ENCODE peak calls at places on chromosomes 7 and 10, in ten cellular contexts. B, M, V, C, G, Y, D, P, S and Q are unnamed samples.

GRCh38 chr7:2313450-2314208 is 612 bp downstream of the SNX8 start:
- DNase-seq in B (peak), M (no peak), V (no peak), C (no peak), G (no peak), Y (no peak), D (peak), P (peak), S (no peak), Q (no peak)

GRCh38 chr7:22156205-22156604 is 200.7 kb downstream of the RAPGEF5 start:
- DNase-seq in B (no peak), M (peak), V (peak), C (peak), G (no peak), Y (no peak), D (no peak), P (no peak), S (no peak), Q (no peak)

GRCh38 chr10:12774219-12774894 is 227.2 kb downstream of the CCDC3 start:
- DNase-seq in B (no peak), M (no peak), V (no peak), C (no peak), G (no peak), Y (no peak), D (no peak), P (no peak), S (no peak), Q (no peak)

GRCh38 chr7:28570970-28571288 is 158.6 kb downstream of the CREB5 start:
- DNase-seq in B (no peak), M (peak), V (peak), C (peak), G (no peak), Y (no peak), D (no peak), P (no peak), S (no peak), Q (no peak)

GRCh38 chr10:75541411-75541810 is 110.0 kb downstream of the LRMDA start:
- DNase-seq in B (no peak), M (no peak), V (no peak), C (no peak), G (no peak), Y (no peak), D (no peak), P (no peak), S (no peak), Q (no peak)

GRCh38 chr10:72145657-72146450 is 57.5 kb upstream of the SPOCK2 start:
- DNase-seq in B (no peak), M (no peak), V (no peak), C (no peak), G (no peak), Y (no peak), D (no peak), P (no peak), S (peak), Q (no peak)

GRCh38 chr10:8439040-8439439 is 384.6 kb downstream of the GATA3 start:
- DNase-seq in B (peak), M (no peak), V (no peak), C (no peak), G (no peak), Y (no peak), D (no peak), P (no peak), S (no peak), Q (no peak)

GRCh38 chr7:87473192-87473591 is 2.3 kb downstream of the ABCB4 start:
- DNase-seq in B (no peak), M (no peak), V (no peak), C (no peak), G (no peak), Y (no peak), D (no peak), P (no peak), S (no peak), Q (no peak)

GRCh38 chr10:126508535-126509040 is 120.3 kb upstream of the ADAM12 start:
- DNase-seq in B (no peak), M (no peak), V (no peak), C (no peak), G (no peak), Y (peak), D (no peak), P (no peak), S (no peak), Q (no peak)

GRCh38 chr7:79282882-79283602 is 170.4 kb downstream of the MAGI2 start:
- DNase-seq in B (no peak), M (peak), V (peak), C (peak), G (no peak), Y (no peak), D (no peak), P (no peak), S (no peak), Q (no peak)

GRCh38 chr10:106567629-106568028 is 596.9 kb downstream of the SORCS1 start:
- DNase-seq in B (no peak), M (no peak), V (no peak), C (no peak), G (no peak), Y (no peak), D (no peak), P (no peak), S (no peak), Q (no peak)
- TF ChIP-seq CTCF in B (no peak), M (no peak), V (no peak), C (no peak), G (no peak), Y (no peak), D (no peak), P (no peak), S (no peak), Q (no peak)

DNA sequence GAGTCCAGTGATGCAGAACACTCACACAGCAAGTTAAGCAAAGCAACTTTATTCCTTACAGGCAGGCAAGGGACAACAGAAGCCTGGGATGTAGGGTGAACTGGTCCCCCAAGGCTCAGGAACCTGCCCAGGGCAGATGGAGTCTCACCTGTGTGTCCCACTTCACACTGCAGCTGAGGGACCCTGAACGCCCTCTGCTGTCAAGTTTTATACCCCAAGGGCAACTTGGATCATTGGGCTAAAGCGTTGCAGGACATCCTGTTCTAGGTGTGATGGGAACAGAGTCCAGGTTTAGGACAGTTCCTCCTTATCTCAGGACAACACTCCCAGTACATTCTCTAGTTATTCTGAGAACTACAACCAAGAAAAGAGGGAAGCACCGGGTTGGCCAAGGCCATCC is 49.5 kb upstream of the ZNF746 start:
- DNase-seq in B (no peak), M (no peak), V (no peak), C (no peak), G (no peak), Y (no peak), D (no peak), P (peak), S (no peak), Q (no peak)
- TF ChIP-seq CTCF in B (peak), M (no peak), V (no peak), C (no peak), G (no peak), Y (no peak), D (no peak), P (peak), S (no peak), Q (no peak)

GRCh38 chr10:61438141-61438984 is 14.8 kb downstream of the TMEM26 start:
- DNase-seq in B (no peak), M (peak), V (peak), C (peak), G (no peak), Y (no peak), D (no peak), P (no peak), S (no peak), Q (no peak)
- TF ChIP-seq CTCF in B (no peak), M (no peak), V (no peak), C (no peak), G (no peak), Y (no peak), D (no peak), P (no peak), S (no peak), Q (no peak)

GRCh38 chr7:50590535-50590934 is 25.3 kb upstream of the DDC start:
- DNase-seq in B (no peak), M (no peak), V (no peak), C (no peak), G (no peak), Y (no peak), D (no peak), P (no peak), S (no peak), Q (no peak)

GRCh38 chr7:50591098-50591479 is 25.9 kb upstream of the DDC start:
- DNase-seq in B (no peak), M (no peak), V (no peak), C (no peak), G (no peak), Y (no peak), D (no peak), P (no peak), S (no peak), Q (no peak)

GRCh38 chr7:50587737-50588136 is 22.5 kb upstream of the DDC start:
- DNase-seq in B (no peak), M (no peak), V (no peak), C (no peak), G (no peak), Y (no peak), D (no peak), P (no peak), S (no peak), Q (no peak)

GRCh38 chr7:50589362-50589761 is 24.2 kb upstream of the DDC start:
- DNase-seq in B (no peak), M (no peak), V (no peak), C (no peak), G (no peak), Y (no peak), D (no peak), P (no peak), S (no peak), Q (no peak)

DNA sequence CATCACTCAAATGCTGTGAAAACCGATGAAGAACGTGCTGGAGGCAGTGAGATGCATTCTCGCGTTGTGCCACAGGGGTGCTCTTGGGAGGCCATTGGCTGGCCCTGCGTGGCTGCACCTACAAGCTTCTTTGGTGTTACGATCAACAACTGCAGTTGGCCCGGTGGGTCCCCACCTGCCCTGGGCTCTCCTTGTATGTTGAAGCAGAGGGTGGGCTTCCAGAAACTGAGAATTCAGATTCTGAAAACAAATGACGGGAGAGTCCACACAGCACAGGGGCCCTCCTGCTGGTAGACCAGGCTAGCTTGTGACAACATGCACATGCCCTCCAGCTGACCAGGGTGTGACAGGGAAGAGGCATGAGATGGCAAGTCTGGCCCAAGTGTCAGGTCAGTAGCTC is 23.7 kb upstream of the DDC start:
- DNase-seq in B (no peak), M (no peak), V (no peak), C (no peak), G (no peak), Y (no peak), D (no peak), P (no peak), S (no peak), Q (no peak)
- TF ChIP-seq CTCF in B (no peak), M (no peak), V (peak), C (no peak), G (no peak), Y (peak), D (no peak), P (no peak), S (peak), Q (peak)

DNA sequence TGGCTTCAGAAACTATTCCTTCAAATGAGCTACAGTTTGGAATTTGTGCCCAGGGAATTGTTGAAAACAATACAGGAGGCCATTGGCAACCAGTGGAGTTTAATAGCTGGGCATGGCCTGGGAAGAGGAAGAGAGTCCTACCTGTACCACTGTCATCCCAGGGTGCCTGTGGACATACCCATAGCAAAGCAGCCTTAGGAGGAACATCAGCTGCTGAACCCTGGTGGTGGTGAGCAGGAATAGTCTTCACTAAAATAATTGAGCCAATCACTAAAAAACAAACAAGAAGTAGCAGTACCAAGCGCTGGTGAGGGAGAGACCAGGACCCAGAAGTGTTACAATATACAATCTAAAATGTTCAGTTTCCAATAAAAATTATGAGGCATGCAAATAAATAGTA is 14.5 kb downstream of the IGFBP1 start:
- DNase-seq in B (no peak), M (no peak), V (no peak), C (no peak), G (no peak), Y (no peak), D (no peak), P (no peak), S (no peak), Q (no peak)
- TF ChIP-seq CTCF in B (no peak), M (no peak), V (no peak), C (no peak), G (no peak), Y (no peak), D (no peak), P (no peak), S (peak), Q (no peak)

GRCh38 chr10:129594811-129595210 is 127.8 kb downstream of the MGMT start:
- DNase-seq in B (no peak), M (no peak), V (no peak), C (no peak), G (no peak), Y (no peak), D (no peak), P (no peak), S (no peak), Q (no peak)

GRCh38 chr10:129602938-129603520 is 136.0 kb downstream of the MGMT start:
- DNase-seq in B (no peak), M (no peak), V (no peak), C (no peak), G (no peak), Y (no peak), D (no peak), P (no peak), S (peak), Q (no peak)

GRCh38 chr10:129598413-129598812 is 131.4 kb downstream of the MGMT start:
- DNase-seq in B (no peak), M (no peak), V (no peak), C (no peak), G (no peak), Y (no peak), D (no peak), P (no peak), S (no peak), Q (no peak)

GRCh38 chr10:129601737-129602136 is 134.7 kb downstream of the MGMT start:
- DNase-seq in B (no peak), M (no peak), V (no peak), C (no peak), G (no peak), Y (no peak), D (no peak), P (peak), S (no peak), Q (no peak)

DNA sequence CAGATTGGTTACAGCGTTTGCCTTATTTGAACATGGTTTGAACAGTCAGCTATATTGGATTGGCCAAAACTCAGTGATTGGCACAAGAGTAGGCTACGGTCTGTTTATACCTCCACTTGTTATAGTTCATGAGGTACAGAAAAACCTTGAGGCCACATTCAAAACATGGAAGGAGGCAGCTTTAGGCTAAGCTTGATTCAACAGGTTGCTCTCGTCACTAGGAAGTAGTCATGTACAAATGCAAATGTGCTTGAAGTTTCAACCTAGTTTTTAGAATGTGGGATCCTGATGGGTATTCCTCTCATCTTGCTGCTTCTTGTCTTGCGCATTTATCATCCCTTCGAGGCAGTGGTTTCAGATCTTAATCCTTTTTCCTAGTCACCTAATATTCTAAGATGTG is 132.1 kb downstream of the MGMT start:
- DNase-seq in B (no peak), M (no peak), V (no peak), C (no peak), G (no peak), Y (no peak), D (no peak), P (no peak), S (no peak), Q (no peak)
- TF ChIP-seq CTCF in B (no peak), M (no peak), V (no peak), C (no peak), G (no peak), Y (no peak), D (no peak), P (no peak), S (no peak), Q (no peak)